ENCODE peak calls at places on chromosomes 16 and 17, in four cellular contexts. One of them, this sample, is unnamed.

GRCh38 chr16:10172848-10173655 is 9.2 kb downstream of the GRIN2A start:
- DNase-seq in tibial nerve: no peak
- DNase-seq in thoracic aorta: no peak
- DNase-seq in PC-3: peak
- DNase-seq in this sample: no peak

GRCh38 chr17:40091691-40092397 is 8.5 kb downstream of the NR1D1 start:
- DNase-seq in tibial nerve: no peak
- DNase-seq in thoracic aorta: no peak
- DNase-seq in PC-3: no peak
- DNase-seq in this sample: peak

GRCh38 chr16:70158261-70158939 is 15.2 kb upstream of the CLEC18C start:
- DNase-seq in PC-3: peak
- DNase-seq in tibial nerve: no peak
- DNase-seq in thoracic aorta: no peak
- DNase-seq in this sample: no peak

GRCh38 chr17:48261297-48261880 is 153.8 kb downstream of the SNX11 start:
- DNase-seq in PC-3: peak
- DNase-seq in tibial nerve: no peak
- DNase-seq in thoracic aorta: no peak
- DNase-seq in this sample: no peak

GRCh38 chr17:55320594-55321506 is 56.1 kb downstream of the HLF start:
- DNase-seq in PC-3: no peak
- DNase-seq in thoracic aorta: peak
- DNase-seq in tibial nerve: no peak
- DNase-seq in this sample: no peak

GRCh38 chr17:80959330-80960036 is 32.2 kb upstream of the CHMP6 start:
- DNase-seq in tibial nerve: peak
- DNase-seq in thoracic aorta: peak
- DNase-seq in PC-3: peak
- DNase-seq in this sample: peak

GRCh38 chr16:69858196-69859104 is 92.7 kb upstream of the CLEC18A start:
- DNase-seq in thoracic aorta: no peak
- DNase-seq in PC-3: no peak
- DNase-seq in tibial nerve: no peak
- DNase-seq in this sample: no peak

GRCh38 chr17:58575511-58575910 is 61.1 kb upstream of the MTMR4 start:
- DNase-seq in tibial nerve: no peak
- DNase-seq in PC-3: peak
- DNase-seq in thoracic aorta: no peak
- DNase-seq in this sample: no peak

GRCh38 chr17:1491406-1492248 is 859 bp downstream of the MYO1C start:
- DNase-seq in thoracic aorta: no peak
- DNase-seq in PC-3: peak
- DNase-seq in tibial nerve: no peak
- DNase-seq in this sample: no peak

GRCh38 chr16:76278976-76279375 is 1.8 kb downstream of the CNTNAP4 start:
- DNase-seq in tibial nerve: no peak
- DNase-seq in PC-3: peak
- DNase-seq in thoracic aorta: no peak
- DNase-seq in this sample: no peak

GRCh38 chr17:3802461-3803307 is 1.7 kb upstream of the ITGAE start:
- DNase-seq in PC-3: peak
- DNase-seq in thoracic aorta: no peak
- DNase-seq in tibial nerve: no peak
- DNase-seq in this sample: no peak

GRCh38 chr16:12089492-12090161 is 113.1 kb downstream of the SNX29 start:
- DNase-seq in thoracic aorta: peak
- DNase-seq in tibial nerve: no peak
- DNase-seq in PC-3: no peak
- DNase-seq in this sample: no peak

GRCh38 chr17:48175692-48176450 is 68.3 kb downstream of the SNX11 start:
- DNase-seq in tibial nerve: no peak
- DNase-seq in thoracic aorta: no peak
- DNase-seq in PC-3: peak
- DNase-seq in this sample: no peak

GRCh38 chr16:69706256-69706974 is 19.9 kb downstream of the NQO1 start:
- DNase-seq in thoracic aorta: no peak
- DNase-seq in tibial nerve: no peak
- DNase-seq in PC-3: peak
- DNase-seq in this sample: no peak

GRCh38 chr17:48592592-48592991 is 987 bp downstream of the HOXB5 start:
- DNase-seq in thoracic aorta: no peak
- DNase-seq in tibial nerve: no peak
- DNase-seq in PC-3: no peak
- DNase-seq in this sample: no peak

GRCh38 chr16:56675685-56676210 is 6.1 kb downstream of the MT1H start:
- DNase-seq in tibial nerve: no peak
- DNase-seq in thoracic aorta: no peak
- DNase-seq in PC-3: no peak
- DNase-seq in this sample: no peak

GRCh38 chr17:6639651-6640535 is 618 bp downstream of the KIAA0753 start:
- DNase-seq in PC-3: peak
- DNase-seq in tibial nerve: no peak
- DNase-seq in thoracic aorta: no peak
- DNase-seq in this sample: peak
- H3K27ac ChIP-seq in PC-3: peak
- H3K27ac ChIP-seq in tibial nerve: peak
- H3K27ac ChIP-seq in thoracic aorta: peak
- H3K27ac ChIP-seq in this sample: peak

GRCh38 chr16:4797805-4798252 is 2.7 kb downstream of the SMIM22 start:
- DNase-seq in tibial nerve: no peak
- DNase-seq in PC-3: no peak
- DNase-seq in thoracic aorta: no peak
- DNase-seq in this sample: no peak

GRCh38 chr16:4796982-4797804 is 2.0 kb downstream of the SMIM22 start:
- DNase-seq in tibial nerve: no peak
- DNase-seq in thoracic aorta: no peak
- DNase-seq in PC-3: no peak
- DNase-seq in this sample: no peak

GRCh38 chr16:4798456-4798855 is 3.3 kb downstream of the SMIM22 start:
- DNase-seq in PC-3: no peak
- DNase-seq in thoracic aorta: no peak
- DNase-seq in tibial nerve: no peak
- DNase-seq in this sample: no peak

GRCh38 chr16:4795181-4795827 is at the start of gene SMIM22:
- DNase-seq in thoracic aorta: no peak
- DNase-seq in tibial nerve: no peak
- DNase-seq in PC-3: no peak
- DNase-seq in this sample: no peak

DNA sequence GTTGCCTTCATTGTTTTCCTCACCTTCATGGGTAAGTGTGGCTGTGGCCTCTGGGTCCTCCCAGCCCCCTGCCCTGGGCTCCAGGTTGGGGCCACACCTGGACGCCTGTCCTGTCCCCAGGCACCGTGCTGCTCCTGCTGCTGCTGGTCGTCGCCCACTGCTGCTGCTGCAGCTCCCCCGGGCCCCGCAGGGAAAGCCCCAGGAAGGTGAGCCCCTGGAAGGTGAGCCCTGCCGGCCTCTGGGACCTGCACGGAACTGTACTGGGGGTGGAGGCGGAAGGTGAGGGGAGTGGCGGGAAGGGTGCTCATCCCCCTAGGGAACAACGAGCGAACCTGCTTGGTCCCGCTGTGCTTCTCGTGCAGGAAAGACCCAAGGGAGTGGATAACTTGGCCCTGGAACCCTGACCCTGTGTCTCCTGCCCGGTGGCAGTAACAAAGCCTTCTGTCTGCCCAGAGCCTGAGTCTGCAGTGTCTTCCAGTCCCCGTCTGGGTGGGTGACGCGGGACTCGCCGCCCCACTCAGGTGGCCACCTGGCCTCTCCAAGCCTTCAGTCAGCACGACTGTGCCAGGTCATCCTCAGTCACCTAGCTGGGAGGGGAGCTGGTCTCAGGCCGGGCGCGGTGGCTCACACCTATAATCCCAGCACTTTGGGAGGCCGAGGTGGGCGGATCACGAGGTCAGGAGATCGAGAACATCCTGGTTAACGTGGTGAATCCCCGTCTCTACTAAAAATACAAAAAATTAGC is 831 bp downstream of the SMIM22 start:
- DNase-seq in tibial nerve: no peak
- DNase-seq in thoracic aorta: no peak
- DNase-seq in PC-3: no peak
- DNase-seq in this sample: no peak
- H3K4me3 ChIP-seq in tibial nerve: no peak
- H3K4me3 ChIP-seq in thoracic aorta: no peak
- H3K4me3 ChIP-seq in PC-3: no peak
- H3K4me3 ChIP-seq in this sample: no peak

GRCh38 chr17:38746893-38747384 is 1.2 kb downstream of the PCGF2 start:
- DNase-seq in tibial nerve: no peak
- DNase-seq in PC-3: no peak
- DNase-seq in thoracic aorta: no peak
- DNase-seq in this sample: no peak
- H3K27ac ChIP-seq in tibial nerve: peak
- H3K27ac ChIP-seq in PC-3: no peak
- H3K27ac ChIP-seq in thoracic aorta: peak
- H3K27ac ChIP-seq in this sample: peak

GRCh38 chr17:76721463-76721862 is 4.9 kb downstream of the JMJD6 start:
- DNase-seq in thoracic aorta: no peak
- DNase-seq in PC-3: no peak
- DNase-seq in tibial nerve: no peak
- DNase-seq in this sample: no peak
- H3K4me3 ChIP-seq in thoracic aorta: no peak
- H3K4me3 ChIP-seq in PC-3: no peak
- H3K4me3 ChIP-seq in tibial nerve: no peak
- H3K4me3 ChIP-seq in this sample: no peak

GRCh38 chr17:50932584-50932901 is 66.4 kb upstream of the TOB1 start:
- DNase-seq in tibial nerve: no peak
- DNase-seq in PC-3: no peak
- DNase-seq in thoracic aorta: no peak
- DNase-seq in this sample: no peak
- H3K27ac ChIP-seq in tibial nerve: peak
- H3K27ac ChIP-seq in PC-3: no peak
- H3K27ac ChIP-seq in thoracic aorta: peak
- H3K27ac ChIP-seq in this sample: peak

GRCh38 chr16:89565256-89565505 is 4.7 kb downstream of the RPL13 start:
- DNase-seq in PC-3: peak
- DNase-seq in tibial nerve: no peak
- DNase-seq in thoracic aorta: no peak
- DNase-seq in this sample: no peak
- H3K4me3 ChIP-seq in PC-3: peak
- H3K4me3 ChIP-seq in tibial nerve: no peak
- H3K4me3 ChIP-seq in thoracic aorta: no peak
- H3K4me3 ChIP-seq in this sample: peak

GRCh38 chr17:11917415-11917814 is 79.9 kb downstream of the ZNF18 start:
- DNase-seq in PC-3: no peak
- DNase-seq in tibial nerve: no peak
- DNase-seq in thoracic aorta: no peak
- DNase-seq in this sample: no peak
- H3K27ac ChIP-seq in PC-3: no peak
- H3K27ac ChIP-seq in tibial nerve: no peak
- H3K27ac ChIP-seq in thoracic aorta: no peak
- H3K27ac ChIP-seq in this sample: no peak